ENCODE peak calls at places on chromosomes 12 and 14, in ten cellular contexts. Y is transverse colon; S is colonic mucosa; W is hepatocyte; C is CD8-positive, alpha-beta T cell; Q is brain microvascular endothelial cell; D is GM06990; F is BE2C; L is esophagus squamous epithelium; V is stomach. H is an unnamed sample.
A peak's percentile ranks its signal among the peaks of the same experiment; 100 is the strongest.

GRCh38 chr12:130458341-130458740 is 120.7 kb downstream of the PIWIL1 start:
- DNase-seq in Y (no peak), S (no peak), W (no peak), C (no peak), Q (no peak), D (no peak), F (no peak), L (no peak), V (no peak), H (no peak)

GRCh38 chr14:101514136-101514535 is 47.2 kb upstream of the DIO3 start:
- DNase-seq in Y (no peak), S (no peak), W (no peak), C (no peak), Q (no peak), D (no peak), F (no peak), L (no peak), V (no peak), H (no peak)

GRCh38 chr14:40850191-40850590 is 756.5 kb upstream of the LRFN5 start:
- DNase-seq in Y (no peak), S (no peak), W (no peak), C (no peak), Q (no peak), D (no peak), F (no peak), L (no peak), V (no peak), H (no peak)

GRCh38 chr14:64844272-64844671 is 35.4 kb downstream of the SPTB start:
- DNase-seq in Y (no peak), S (no peak), W (no peak), C (no peak), Q (no peak), D (peak; percentile 41), F (no peak), L (no peak), V (no peak), H (no peak)

GRCh38 chr12:13192719-13193118 is 3.8 kb upstream of the EMP1 start:
- DNase-seq in Y (no peak), S (no peak), W (no peak), C (no peak), Q (no peak), D (no peak), F (no peak), L (no peak), V (no peak), H (no peak)

GRCh38 chr14:76715102-76715926 is 46.0 kb upstream of the VASH1 start:
- DNase-seq in Y (no peak), S (peak; percentile 5), W (no peak), C (no peak), Q (no peak), D (no peak), F (no peak), L (no peak), V (no peak), H (no peak)

GRCh38 chr14:72816287-72816686 is 77.6 kb downstream of the DPF3 start:
- DNase-seq in Y (no peak), S (no peak), W (no peak), C (no peak), Q (no peak), D (no peak), F (no peak), L (no peak), V (no peak), H (no peak)

GRCh38 chr12:113456199-113456598 is 15.5 kb downstream of the LHX5 start:
- DNase-seq in Y (no peak), S (no peak), W (no peak), C (no peak), Q (no peak), D (no peak), F (no peak), L (no peak), V (no peak), H (no peak)

GRCh38 chr14:76936483-76936882 is 92.0 kb downstream of the IRF2BPL start:
- DNase-seq in Y (peak; percentile 41), S (no peak), W (peak; percentile 36), C (no peak), Q (no peak), D (no peak), F (no peak), L (no peak), V (no peak), H (no peak)

GRCh38 chr12:68267892-68268396 is 14.5 kb upstream of the IL22 start:
- DNase-seq in Y (no peak), S (no peak), W (no peak), C (no peak), Q (peak; percentile 44), D (no peak), F (no peak), L (no peak), V (no peak), H (no peak)

GRCh38 chr12:108643941-108644742 is 10.4 kb upstream of the SELPLG start:
- DNase-seq in Y (no peak), S (no peak), W (no peak), C (no peak), Q (no peak), D (no peak), F (no peak), L (no peak), V (no peak), H (no peak)

GRCh38 chr14:83467811-83468210 is 1934.2 kb upstream of the SEL1L start:
- DNase-seq in Y (no peak), S (no peak), W (no peak), C (no peak), Q (no peak), D (no peak), F (no peak), L (no peak), V (no peak), H (no peak)

GRCh38 chr12:122423258-122424165 is 1.0 kb upstream of the CLIP1 start:
- DNase-seq in Y (peak; percentile 31), S (peak; percentile 46), W (peak; percentile 50), C (no peak), Q (no peak), D (no peak), F (peak; percentile 44), L (no peak), V (no peak), H (peak; percentile 70)

GRCh38 chr12:122421815-122422737 is at the start of gene CLIP1:
- DNase-seq in Y (peak; percentile 70), S (peak; percentile 63), W (peak; percentile 89), C (peak; percentile 64), Q (peak; percentile 42), D (peak; percentile 82), F (peak; percentile 74), L (no peak), V (peak; percentile 72), H (peak; percentile 88)

GRCh38 chr12:122422769-122423257 is 344 bp upstream of the CLIP1 start:
- DNase-seq in Y (peak; percentile 39), S (peak; percentile 38), W (no peak), C (peak; percentile 35), Q (no peak), D (no peak), F (no peak), L (no peak), V (no peak), H (no peak)

GRCh38 chr12:122421263-122421814 is 1.1 kb downstream of the CLIP1 start:
- DNase-seq in Y (peak; percentile 52), S (peak; percentile 61), W (peak; percentile 73), C (no peak), Q (peak; percentile 26), D (no peak), F (peak; percentile 34), L (no peak), V (peak; percentile 35), H (no peak)

DNA sequence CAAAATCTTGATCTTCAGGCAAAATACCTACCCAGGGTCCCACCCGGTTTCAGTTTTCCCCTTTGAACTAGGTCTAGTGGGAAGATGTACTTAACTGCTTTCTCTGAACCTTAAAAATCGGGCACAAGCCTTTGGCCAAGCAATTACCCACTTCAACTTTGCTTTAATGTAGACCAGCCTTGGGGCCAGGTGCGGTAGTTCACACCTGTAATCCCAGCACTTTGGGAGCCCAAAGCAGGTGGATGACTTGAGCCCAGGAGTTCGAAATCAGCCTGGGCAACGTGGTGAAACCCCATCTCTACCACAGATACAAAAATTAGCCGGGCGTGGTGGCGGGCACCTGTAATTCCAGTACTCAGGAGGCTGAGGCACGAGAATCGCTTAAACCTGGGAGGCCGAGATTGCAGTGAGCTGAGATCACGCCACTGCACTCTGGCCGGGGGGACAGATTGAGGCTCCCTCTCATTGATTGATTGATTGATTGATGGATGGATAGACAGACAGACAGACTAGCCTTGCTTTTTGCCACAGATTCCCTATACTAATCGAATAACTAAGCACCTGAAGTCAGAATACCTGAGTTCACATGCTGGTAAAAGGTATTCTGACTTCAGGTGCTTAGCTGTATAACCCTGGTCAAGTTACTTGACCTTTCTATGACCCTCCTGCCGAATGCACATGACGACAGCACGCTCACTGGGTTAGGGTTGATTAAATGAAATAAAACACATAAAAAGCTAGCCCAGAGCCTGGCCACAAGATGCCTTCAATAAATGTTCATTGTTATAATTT is 1.8 kb downstream of the CLIP1 start:
- DNase-seq in Y (no peak), S (no peak), W (no peak), C (no peak), Q (no peak), D (no peak), F (no peak), L (no peak), V (no peak), H (no peak)
- H3K4me3 ChIP-seq in Y (peak overlapping the region; percentile 97), S (no peak overlapping the region), W (peak overlapping the region; percentile 99), C (peak overlapping the region; percentile 49), Q (peak overlapping the region; percentile 81), D (peak overlapping the region; percentile 87), F (peak overlapping the region; percentile 76), L (peak overlapping the region; percentile 100), V (peak overlapping the region; percentile 63), H (no peak overlapping the region)

GRCh38 chr14:106058342-106058741 is 532.0 kb downstream of the TMEM121 start:
- DNase-seq in Y (no peak), S (no peak), W (no peak), C (no peak), Q (no peak), D (no peak), F (no peak), L (no peak), V (no peak), H (no peak)
- H3K27me3 ChIP-seq in Y (peaks cover 9% of the 10 kb centered on the region), S (no peaks in the 10 kb centered on the region), W (no peaks in the 10 kb centered on the region), C (no peaks in the 10 kb centered on the region), Q (no peaks in the 10 kb centered on the region), D (no peaks in the 10 kb centered on the region), F (peaks cover 14% of the 10 kb centered on the region), L (no peaks in the 10 kb centered on the region), V (peaks cover 3% of the 10 kb centered on the region), H (no peaks in the 10 kb centered on the region)

DNA sequence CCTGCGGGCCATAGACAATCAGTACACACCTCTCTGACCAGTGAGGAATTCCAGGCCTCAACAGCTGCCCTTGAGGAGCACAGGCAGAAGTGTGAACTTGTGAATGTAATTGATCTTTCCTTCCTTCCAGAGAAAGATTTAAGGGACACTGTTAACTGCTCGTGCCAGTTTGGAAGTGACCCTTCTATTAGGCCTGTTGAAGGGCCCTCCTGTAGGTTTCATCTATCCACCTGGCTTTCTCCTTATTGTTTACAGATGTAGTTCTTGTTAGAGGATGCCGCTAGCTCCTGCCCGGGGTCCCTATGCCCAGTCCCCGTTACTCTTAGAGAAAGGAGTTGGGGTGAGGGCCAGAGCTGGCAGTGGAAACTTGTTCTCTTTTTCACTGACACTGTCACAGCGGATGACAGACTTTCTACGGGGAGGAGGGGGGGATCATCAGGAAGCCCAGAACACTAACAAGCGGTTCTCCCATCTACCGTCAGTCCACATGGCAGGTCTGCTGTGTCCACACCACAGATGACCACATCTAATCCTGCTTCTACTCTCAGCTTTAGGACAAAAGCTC is 42.6 kb downstream of the SH2B3 start:
- DNase-seq in Y (no peak), S (peak; percentile 16), W (no peak), C (no peak), Q (no peak), D (no peak), F (no peak), L (no peak), V (peak; percentile 16), H (no peak)
- H3K36me3 ChIP-seq in Y (no peaks in the 10 kb centered on the region), S (peaks cover 7% of the 10 kb centered on the region), W (no peaks in the 10 kb centered on the region), C (peaks cover 23% of the 10 kb centered on the region), Q (peaks cover 58% of the 10 kb centered on the region), D (peaks cover 38% of the 10 kb centered on the region), F (peaks cover 63% of the 10 kb centered on the region), L (peaks cover 4% of the 10 kb centered on the region), V (peaks cover 95% of the 10 kb centered on the region), H (peaks cover 42% of the 10 kb centered on the region)

GRCh38 chr12:6853626-6854025 is 1.7 kb downstream of the USP5 start:
- DNase-seq in Y (no peak), S (no peak), W (no peak), C (no peak), Q (no peak), D (no peak), F (no peak), L (no peak), V (no peak), H (no peak)
- H3K4me3 ChIP-seq in Y (no peak overlapping the region), S (no peak overlapping the region), W (peak overlapping the region; percentile 44), C (no peak overlapping the region), Q (no peak overlapping the region), D (peak overlapping the region; percentile 80), F (peak overlapping the region; percentile 70), L (peak overlapping the region; percentile 86), V (no peak overlapping the region), H (no peak overlapping the region)